ENCODE peak calls at places on chromosomes 2 and 18, in eight cellular contexts. U is IMR-90, R is A549, I is K562, C is HCT116, M is HepG2, T is GM12878, K is H1. N is an unnamed sample.

GRCh38 chr18:80218341-80219227 is 28.7 kb downstream of the PARD6G start:
- DNase-seq in U (no peak), R (no peak), I (no peak), C (no peak), M (no peak), T (no peak), K (no peak), N (no peak)

GRCh38 chr2:4914551-4914950 is 777.6 kb upstream of the SOX11 start:
- DNase-seq in U (no peak), R (peak), I (no peak), C (no peak), M (no peak), T (no peak), K (no peak), N (no peak)

GRCh38 chr2:241350878-241351639 is 5.0 kb upstream of the FARP2 start:
- DNase-seq in U (no peak), R (no peak), I (no peak), C (no peak), M (peak), T (no peak), K (no peak), N (no peak)

GRCh38 chr2:7467782-7468447 is 550.7 kb downstream of the RNF144A start:
- DNase-seq in U (no peak), R (no peak), I (no peak), C (no peak), M (no peak), T (no peak), K (no peak), N (no peak)

GRCh38 chr18:55607763-55608162 is 19.8 kb upstream of the TCF4 start:
- DNase-seq in U (no peak), R (no peak), I (no peak), C (no peak), M (no peak), T (no peak), K (no peak), N (no peak)

GRCh38 chr18:36572135-36572856 is 256.5 kb downstream of the TPGS2 start:
- DNase-seq in U (peak), R (peak), I (peak), C (peak), M (peak), T (peak), K (no peak), N (peak)

GRCh38 chr2:73075477-73076373 is 4.2 kb upstream of the SFXN5 start:
- DNase-seq in U (peak), R (no peak), I (no peak), C (no peak), M (no peak), T (no peak), K (no peak), N (no peak)

GRCh38 chr2:128362889-128363228 is 44.2 kb upstream of the HS6ST1 start:
- DNase-seq in U (peak), R (no peak), I (no peak), C (no peak), M (no peak), T (no peak), K (peak), N (no peak)

GRCh38 chr2:165462433-165462832 is 7.1 kb upstream of the CSRNP3 start:
- DNase-seq in U (no peak), R (no peak), I (no peak), C (no peak), M (no peak), T (no peak), K (no peak), N (peak)

GRCh38 chr2:161243312-161243711 is 64.9 kb upstream of the PSMD14 start:
- DNase-seq in U (no peak), R (no peak), I (no peak), C (no peak), M (no peak), T (no peak), K (no peak), N (no peak)

GRCh38 chr18:13541621-13542519 is 184.5 kb downstream of the FAM210A start:
- DNase-seq in U (no peak), R (peak), I (no peak), C (no peak), M (peak), T (no peak), K (no peak), N (no peak)

GRCh38 chr18:58078889-58079573 is 35.0 kb downstream of the NEDD4L start:
- DNase-seq in U (no peak), R (no peak), I (peak), C (no peak), M (no peak), T (no peak), K (no peak), N (no peak)

GRCh38 chr18:34077599-34077998 is 147.1 kb downstream of the NOL4 start:
- DNase-seq in U (no peak), R (no peak), I (no peak), C (no peak), M (no peak), T (no peak), K (no peak), N (no peak)

GRCh38 chr2:232120911-232121310 is 159.4 kb downstream of the DIS3L2 start:
- DNase-seq in U (no peak), R (no peak), I (no peak), C (no peak), M (no peak), T (no peak), K (no peak), N (no peak)

GRCh38 chr18:35091841-35092240 is 50.6 kb downstream of the MAPRE2 start:
- DNase-seq in U (no peak), R (no peak), I (no peak), C (no peak), M (no peak), T (no peak), K (no peak), N (no peak)

GRCh38 chr2:8134105-8134903 is 547.6 kb upstream of the ID2 start:
- DNase-seq in U (no peak), R (no peak), I (no peak), C (no peak), M (peak), T (no peak), K (no peak), N (no peak)

GRCh38 chr2:178914259-178914849 is 107.1 kb upstream of the TTN start:
- DNase-seq in U (peak), R (peak), I (peak), C (peak), M (peak), T (peak), K (peak), N (peak)

GRCh38 chr2:72964146-72964525 is 46.8 kb downstream of the EMX1 start:
- DNase-seq in U (no peak), R (no peak), I (no peak), C (no peak), M (no peak), T (no peak), K (no peak), N (no peak)

GRCh38 chr2:203689424-203690109 is 16.9 kb upstream of the CD28 start:
- DNase-seq in U (no peak), R (no peak), I (no peak), C (no peak), M (no peak), T (peak), K (no peak), N (no peak)

GRCh38 chr18:55124078-55124477 is 164.8 kb upstream of the CCDC68 start:
- DNase-seq in U (peak), R (no peak), I (no peak), C (no peak), M (no peak), T (no peak), K (no peak), N (no peak)

GRCh38 chr2:1024981-1025380 is 74.3 kb downstream of the SNTG2 start:
- DNase-seq in U (peak), R (no peak), I (no peak), C (no peak), M (no peak), T (no peak), K (no peak), N (no peak)

GRCh38 chr2:148607553-148607952 is 37.0 kb upstream of the EPC2 start:
- DNase-seq in U (no peak), R (no peak), I (no peak), C (no peak), M (no peak), T (no peak), K (no peak), N (no peak)

GRCh38 chr2:241209271-241209670 is 20.8 kb downstream of the ANO7 start:
- DNase-seq in U (no peak), R (no peak), I (peak), C (no peak), M (no peak), T (no peak), K (no peak), N (no peak)

GRCh38 chr18:78525364-78526111 is 454.1 kb upstream of the SALL3 start:
- DNase-seq in U (peak), R (no peak), I (no peak), C (no peak), M (no peak), T (no peak), K (no peak), N (no peak)

DNA sequence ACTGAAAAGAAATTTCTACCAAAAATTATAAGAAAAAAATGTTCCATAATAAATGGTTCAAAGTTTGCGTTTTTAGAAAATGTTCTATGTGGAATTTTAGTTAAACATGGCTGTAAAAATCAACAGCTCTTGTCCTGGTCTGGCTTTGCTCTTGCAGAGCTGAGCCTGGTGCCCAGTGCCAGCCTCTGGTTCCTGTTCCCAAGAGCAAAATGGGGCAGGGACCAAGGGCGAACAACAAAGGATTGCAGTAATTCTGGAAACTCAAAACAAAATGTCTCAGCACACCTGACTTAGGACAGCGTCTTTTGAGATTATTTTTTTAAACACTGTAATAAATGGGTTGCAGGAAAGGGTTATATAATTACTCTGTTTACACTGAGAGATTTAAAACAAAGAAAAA is 174.7 kb downstream of the ANAPC1 start:
- DNase-seq in U (no peak), R (no peak), I (no peak), C (no peak), M (no peak), T (no peak), K (no peak), N (no peak)
- TF ChIP-seq RAD21 in U (no peak), R (no peak), I (no peak), C (no peak), M (no peak), T (no peak), K (no peak), N (no peak)

GRCh38 chr2:60834270-60834717 is 47.1 kb upstream of the REL start:
- DNase-seq in U (no peak), R (no peak), I (no peak), C (no peak), M (no peak), T (peak), K (no peak), N (no peak)
- TF ChIP-seq RAD21 in U (no peak), R (no peak), I (no peak), C (no peak), M (no peak), T (peak), K (no peak), N (no peak)

GRCh38 chr18:955379-956066 is 50.9 kb downstream of the ADCYAP1 start:
- DNase-seq in U (no peak), R (no peak), I (no peak), C (no peak), M (peak), T (no peak), K (no peak), N (no peak)
- TF ChIP-seq RAD21 in U (no peak), R (no peak), I (no peak), C (no peak), M (no peak), T (no peak), K (no peak), N (no peak)

GRCh38 chr2:64595397-64596160 is 58.1 kb downstream of the SERTAD2 start:
- DNase-seq in U (peak), R (no peak), I (peak), C (peak), M (peak), T (no peak), K (no peak), N (no peak)
- TF ChIP-seq RAD21 in U (peak), R (peak), I (peak), C (peak), M (peak), T (no peak), K (peak), N (peak)

DNA sequence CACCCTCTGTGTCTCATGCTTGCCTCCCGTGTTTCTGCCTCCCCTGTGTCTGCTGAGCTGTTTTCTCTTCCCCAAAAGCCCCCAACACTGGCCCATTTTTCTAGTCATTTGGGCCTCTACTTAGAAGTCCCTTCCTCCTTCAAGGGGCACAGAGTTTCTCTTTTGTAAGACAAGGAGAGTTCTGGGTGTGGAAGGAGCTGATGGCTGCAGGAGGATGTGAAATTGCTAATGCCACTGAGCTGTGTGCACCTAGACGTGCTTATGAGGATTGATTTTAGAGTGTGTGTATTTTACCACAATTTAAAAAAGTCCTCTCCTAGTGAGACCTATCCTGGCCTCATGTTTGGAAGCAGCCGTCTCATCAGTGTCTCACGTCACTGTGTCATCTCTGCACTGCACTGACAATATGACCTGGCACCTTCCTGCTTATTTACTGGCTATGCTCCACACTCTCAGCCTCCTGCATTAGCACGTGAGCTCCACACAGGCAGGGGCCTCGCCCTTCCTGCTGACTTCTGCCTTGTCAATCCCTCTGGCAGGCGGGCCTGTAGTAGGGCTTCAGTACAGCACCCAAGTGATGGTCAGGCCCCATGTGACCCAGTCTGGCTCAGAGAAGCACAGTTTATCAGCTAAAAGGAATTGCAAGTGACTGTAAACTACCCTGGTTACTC is 8.0 kb upstream of the MBP start:
- DNase-seq in U (no peak), R (no peak), I (no peak), C (no peak), M (no peak), T (no peak), K (no peak), N (no peak)
- TF ChIP-seq RAD21 in U (no peak), R (no peak), I (no peak), C (no peak), M (no peak), T (no peak), K (no peak), N (no peak)

GRCh38 chr2:15935189-15935588 is 5.2 kb upstream of the MYCN start:
- DNase-seq in U (no peak), R (no peak), I (no peak), C (no peak), M (no peak), T (no peak), K (no peak), N (no peak)
- TF ChIP-seq RAD21 in U (no peak), R (no peak), I (no peak), C (no peak), M (no peak), T (no peak), K (no peak), N (no peak)

GRCh38 chr2:172109256-172109655 is 6.6 kb upstream of the DLX2 start:
- DNase-seq in U (no peak), R (no peak), I (no peak), C (no peak), M (no peak), T (no peak), K (no peak), N (no peak)
- TF ChIP-seq RAD21 in U (no peak), R (no peak), I (no peak), C (no peak), M (no peak), T (no peak), K (no peak), N (no peak)

GRCh38 chr2:108623616-108624015 is 89.3 kb downstream of the LIMS1 start:
- DNase-seq in U (peak), R (no peak), I (no peak), C (no peak), M (no peak), T (no peak), K (no peak), N (no peak)

GRCh38 chr2:108619916-108620620 is 85.8 kb downstream of the LIMS1 start:
- DNase-seq in U (no peak), R (no peak), I (no peak), C (no peak), M (no peak), T (no peak), K (no peak), N (no peak)

GRCh38 chr2:108620656-108621055 is 86.4 kb downstream of the LIMS1 start:
- DNase-seq in U (no peak), R (no peak), I (no peak), C (no peak), M (no peak), T (no peak), K (no peak), N (no peak)

GRCh38 chr2:108621689-108622681 is 87.7 kb downstream of the LIMS1 start:
- DNase-seq in U (no peak), R (no peak), I (no peak), C (no peak), M (no peak), T (no peak), K (no peak), N (no peak)

GRCh38 chr2:108621087-108621559 is 86.9 kb downstream of the LIMS1 start:
- DNase-seq in U (peak), R (no peak), I (peak), C (peak), M (no peak), T (no peak), K (peak), N (no peak)
- TF ChIP-seq RAD21 in U (no peak), R (no peak), I (no peak), C (no peak), M (no peak), T (no peak), K (no peak), N (no peak)

GRCh38 chr2:237673130-237673921 is 45.9 kb downstream of the LRRFIP1 start:
- DNase-seq in U (peak), R (peak), I (peak), C (peak), M (peak), T (no peak), K (no peak), N (peak)
- TF ChIP-seq RAD21 in U (peak), R (peak), I (peak), C (peak), M (peak), T (peak), K (peak), N (peak)

N was measured in SK-N-SH.